ENCODE peak calls at places on chromosomes 4 and X, in ten cellular contexts. E, U, M, Q, C, A, H, N, P and V are unnamed samples.

GRCh38 chrX:43474321-43474720 is 181.8 kb upstream of the MAOA start:
- DNase-seq in E (no peak), U (no peak), M (no peak), Q (no peak), C (no peak), A (no peak), H (no peak), N (no peak), P (no peak), V (no peak)

GRCh38 chr4:126611900-126612299 is 1020.9 kb upstream of the INTU start:
- DNase-seq in E (peak), U (peak), M (peak), Q (no peak), C (peak), A (peak), H (peak), N (no peak), P (no peak), V (peak)

GRCh38 chr4:156756118-156756517 is 215.5 kb downstream of the PDGFC start:
- DNase-seq in E (peak), U (peak), M (no peak), Q (no peak), C (no peak), A (no peak), H (peak), N (no peak), P (no peak), V (peak)

GRCh38 chr4:56656346-56656643 is 24.8 kb downstream of the HOPX start:
- DNase-seq in E (peak), U (no peak), M (no peak), Q (no peak), C (no peak), A (no peak), H (no peak), N (no peak), P (peak), V (no peak)

GRCh38 chr4:154634058-154634457 is 21.6 kb upstream of the FGG start:
- DNase-seq in E (no peak), U (no peak), M (no peak), Q (no peak), C (no peak), A (no peak), H (no peak), N (no peak), P (no peak), V (no peak)

GRCh38 chr4:185242749-185243533 is 33.5 kb downstream of the SNX25 start:
- DNase-seq in E (peak), U (peak), M (no peak), Q (no peak), C (no peak), A (no peak), H (peak), N (no peak), P (no peak), V (peak)

GRCh38 chr4:179472164-179472563 is 2029.9 kb upstream of the AGA start:
- DNase-seq in E (no peak), U (no peak), M (no peak), Q (no peak), C (no peak), A (no peak), H (no peak), N (no peak), P (no peak), V (no peak)

GRCh38 chrX:134520860-134521390 is 61.0 kb downstream of the HPRT1 start:
- DNase-seq in E (peak), U (peak), M (no peak), Q (peak), C (peak), A (peak), H (peak), N (no peak), P (peak), V (peak)

GRCh38 chrX:7278356-7278755 is 130.4 kb upstream of the PUDP start:
- DNase-seq in E (no peak), U (no peak), M (no peak), Q (no peak), C (no peak), A (no peak), H (no peak), N (no peak), P (no peak), V (no peak)

GRCh38 chr4:574346-575161 is 1.5 kb downstream of the TMEM271 start:
- DNase-seq in E (no peak), U (no peak), M (no peak), Q (no peak), C (no peak), A (no peak), H (no peak), N (no peak), P (no peak), V (no peak)

GRCh38 chr4:575281-576141 is 584 bp downstream of the TMEM271 start:
- DNase-seq in E (peak), U (peak), M (no peak), Q (no peak), C (peak), A (peak), H (peak), N (no peak), P (peak), V (peak)

GRCh38 chr4:571838-572572 is 4.1 kb downstream of the TMEM271 start:
- DNase-seq in E (no peak), U (no peak), M (no peak), Q (no peak), C (no peak), A (no peak), H (no peak), N (no peak), P (no peak), V (no peak)

GRCh38 chr4:572594-572993 is 3.5 kb downstream of the TMEM271 start:
- DNase-seq in E (no peak), U (no peak), M (no peak), Q (no peak), C (no peak), A (no peak), H (no peak), N (no peak), P (no peak), V (no peak)

DNA sequence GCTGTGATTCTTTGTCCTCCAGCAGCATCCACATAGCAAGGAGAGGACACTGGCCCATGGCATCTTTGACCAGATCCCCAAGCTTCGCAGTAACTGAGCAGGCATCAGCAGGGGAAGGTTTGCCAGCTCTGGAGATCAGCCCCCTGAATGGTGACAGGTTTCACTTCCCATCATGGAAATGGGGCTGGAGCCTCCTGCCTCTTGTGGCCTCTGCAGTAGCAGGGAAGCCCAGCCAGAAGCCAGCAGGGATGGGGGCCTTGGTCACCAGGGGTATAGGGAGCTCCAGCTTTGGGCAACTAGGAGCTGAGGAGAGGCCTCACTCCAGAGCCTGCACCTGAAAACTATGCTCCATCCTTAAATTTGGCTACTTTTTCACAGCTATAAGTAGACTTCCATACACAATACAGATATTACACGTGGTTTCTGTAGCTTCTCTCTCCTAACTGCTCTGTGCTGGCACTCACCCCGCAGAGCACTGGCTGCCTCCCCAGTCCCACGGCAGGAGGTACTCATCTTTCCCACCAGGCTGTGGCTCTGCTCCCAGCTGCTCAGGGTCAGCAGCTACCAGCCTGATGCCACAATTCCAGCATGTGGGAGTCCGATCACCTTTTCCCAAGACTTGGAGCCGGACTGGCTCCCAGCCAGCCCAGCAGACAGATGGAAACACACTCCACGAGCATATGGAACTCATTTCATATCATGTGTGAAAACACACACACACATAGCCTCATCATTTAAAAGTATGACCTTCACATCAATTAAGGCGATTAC is 2.8 kb downstream of the TMEM271 start:
- DNase-seq in E (no peak), U (no peak), M (no peak), Q (no peak), C (no peak), A (no peak), H (no peak), N (no peak), P (no peak), V (no peak)
- H3K4me3 ChIP-seq in E (no peak), U (no peak), M (no peak), Q (no peak), C (no peak), A (no peak), H (no peak), N (no peak), P (no peak), V (no peak)

GRCh38 chr4:82842593-82842992 is 44.0 kb upstream of the SCD5 start:
- DNase-seq in E (peak), U (peak), M (no peak), Q (no peak), C (no peak), A (peak), H (peak), N (no peak), P (no peak), V (peak)
- TF ChIP-seq CTCF in E (peak), U (peak), M (peak), Q (no peak), C (peak), A (peak), H (peak), N (peak), P (no peak), V (peak)

GRCh38 chrX:129652565-129653169 is 2.1 kb downstream of the APLN start:
- DNase-seq in E (no peak), U (no peak), M (no peak), Q (no peak), C (no peak), A (no peak), H (no peak), N (no peak), P (no peak), V (no peak)

GRCh38 chrX:129653985-129654651 is 638 bp downstream of the APLN start:
- DNase-seq in E (no peak), U (no peak), M (no peak), Q (no peak), C (no peak), A (no peak), H (peak), N (no peak), P (no peak), V (no peak)

GRCh38 chrX:129651756-129652564 is 2.8 kb downstream of the APLN start:
- DNase-seq in E (no peak), U (no peak), M (no peak), Q (no peak), C (no peak), A (no peak), H (no peak), N (no peak), P (no peak), V (no peak)

GRCh38 chrX:129654652-129655546 is at the start of gene APLN:
- DNase-seq in E (peak), U (peak), M (no peak), Q (peak), C (no peak), A (no peak), H (peak), N (no peak), P (peak), V (peak)

GRCh38 chrX:129653181-129653984 is 1.4 kb downstream of the APLN start:
- DNase-seq in E (no peak), U (no peak), M (no peak), Q (no peak), C (no peak), A (no peak), H (no peak), N (no peak), P (no peak), V (no peak)
- H3K4me3 ChIP-seq in E (peak), U (peak), M (peak), Q (peak), C (no peak), A (peak), H (no peak), N (peak), P (no peak), V (peak)

GRCh38 chrX:18920566-18920965 is 63.3 kb downstream of the PHKA2 start:
- DNase-seq in E (no peak), U (no peak), M (no peak), Q (no peak), C (no peak), A (no peak), H (no peak), N (no peak), P (no peak), V (no peak)
- TF ChIP-seq CTCF in E (no peak), U (no peak), M (no peak), Q (no peak), C (no peak), A (no peak), H (no peak), N (no peak), P (no peak), V (no peak)